ENCODE peak calls at places on chromosome 22, in four cellular contexts. X is brain microvascular endothelial cell, W is psoas muscle, S is cardiac fibroblast. M is an unnamed sample.

GRCh38 chr22:39439170-39439569 is 17.6 kb upstream of the MGAT3 start:
- DNase-seq in X (peak; percentile 85), W (no peak), S (peak; percentile 86), M (peak; percentile 11)

GRCh38 chr22:17562906-17563870 is at the start of gene SLC25A18:
- DNase-seq in X (no peak), W (peak; percentile 91), S (peak; percentile 69), M (no peak)

GRCh38 chr22:33710326-33710725 is 209.9 kb downstream of the LARGE1 start:
- DNase-seq in X (no peak), W (no peak), S (no peak), M (no peak)

GRCh38 chr22:44026630-44027511 is 2.8 kb downstream of the PARVB start:
- DNase-seq in X (peak; percentile 84), W (peak; percentile 85), S (peak; percentile 88), M (no peak)

GRCh38 chr22:35838849-35839646 is 121.4 kb downstream of the APOL5 start:
- DNase-seq in X (peak; percentile 35), W (no peak), S (peak; percentile 84), M (peak; percentile 50)

GRCh38 chr22:37258810-37259472 is 14.9 kb upstream of the RAC2 start:
- DNase-seq in X (no peak), W (no peak), S (no peak), M (no peak)

GRCh38 chr22:44218071-44218470 is 37.3 kb downstream of the PARVG start:
- DNase-seq in X (no peak), W (no peak), S (no peak), M (no peak)

GRCh38 chr22:42747701-42748513 is 27.2 kb upstream of the A4GALT start:
- DNase-seq in X (peak; percentile 66), W (no peak), S (peak; percentile 86), M (peak; percentile 60)

GRCh38 chr22:46229701-46230100 is 20.4 kb downstream of the CDPF1 start:
- DNase-seq in X (no peak), W (no peak), S (peak; percentile 54), M (no peak)

GRCh38 chr22:44726439-44726838 is 24.4 kb downstream of the PRR5 start:
- DNase-seq in X (no peak), W (peak; percentile 31), S (no peak), M (no peak)

GRCh38 chr22:29820941-29821789 is 16.9 kb downstream of the ASCC2 start:
- DNase-seq in X (peak; percentile 100), W (peak; percentile 61), S (peak; percentile 98), M (peak; percentile 97)

GRCh38 chr22:23300476-23300875 is 120.2 kb downstream of the BCR start:
- DNase-seq in X (no peak), W (peak; percentile 41), S (no peak), M (no peak)